ENCODE peak calls at places on chromosomes 3 and 15, in nine cellular contexts. One of them, this sample, is unnamed.

GRCh38 chr3:44045476-44046275 is 196.0 kb upstream of the TOPAZ1 start:
- DNase-seq in glutamatergic neuron: no peak
- DNase-seq in cardiac fibroblast: peak; percentile 38
- DNase-seq in MCF 10A: no peak
- DNase-seq in AG04450: no peak
- DNase-seq in mammary epithelial cell: peak; percentile 41
- DNase-seq in type B pancreatic cell: no peak
- DNase-seq in right lobe of liver: no peak
- DNase-seq in fibroblast of mammary gland: no peak
- DNase-seq in this sample: no peak

GRCh38 chr3:29186131-29186599 is 94.7 kb upstream of the RBMS3 start:
- DNase-seq in mammary epithelial cell: peak; percentile 87
- DNase-seq in MCF 10A: peak; percentile 28
- DNase-seq in fibroblast of mammary gland: peak; percentile 98
- DNase-seq in AG04450: peak; percentile 85
- DNase-seq in cardiac fibroblast: peak; percentile 93
- DNase-seq in right lobe of liver: no peak
- DNase-seq in type B pancreatic cell: no peak
- DNase-seq in glutamatergic neuron: no peak
- DNase-seq in this sample: peak; percentile 88

GRCh38 chr3:188817103-188817919 is 354.5 kb upstream of the TPRG1 start:
- DNase-seq in type B pancreatic cell: no peak
- DNase-seq in fibroblast of mammary gland: no peak
- DNase-seq in glutamatergic neuron: no peak
- DNase-seq in mammary epithelial cell: peak; percentile 49
- DNase-seq in AG04450: no peak
- DNase-seq in cardiac fibroblast: no peak
- DNase-seq in MCF 10A: no peak
- DNase-seq in right lobe of liver: no peak
- DNase-seq in this sample: no peak

GRCh38 chr3:172042136-172042535 is 2.8 kb downstream of the FNDC3B start:
- DNase-seq in type B pancreatic cell: no peak
- DNase-seq in AG04450: no peak
- DNase-seq in fibroblast of mammary gland: peak; percentile 49
- DNase-seq in glutamatergic neuron: no peak
- DNase-seq in MCF 10A: peak; percentile 27
- DNase-seq in mammary epithelial cell: peak; percentile 39
- DNase-seq in cardiac fibroblast: peak; percentile 61
- DNase-seq in right lobe of liver: no peak
- DNase-seq in this sample: peak; percentile 52

GRCh38 chr15:52551762-52552161 is 17.1 kb downstream of the ARPP19 start:
- DNase-seq in glutamatergic neuron: no peak
- DNase-seq in fibroblast of mammary gland: no peak
- DNase-seq in AG04450: no peak
- DNase-seq in mammary epithelial cell: no peak
- DNase-seq in cardiac fibroblast: no peak
- DNase-seq in type B pancreatic cell: no peak
- DNase-seq in right lobe of liver: no peak
- DNase-seq in MCF 10A: no peak
- DNase-seq in this sample: no peak

GRCh38 chr15:92930776-92931175 is 30.7 kb downstream of the CHD2 start:
- DNase-seq in MCF 10A: peak; percentile 34
- DNase-seq in fibroblast of mammary gland: peak; percentile 80
- DNase-seq in type B pancreatic cell: no peak
- DNase-seq in cardiac fibroblast: peak; percentile 62
- DNase-seq in AG04450: peak; percentile 71
- DNase-seq in mammary epithelial cell: peak; percentile 69
- DNase-seq in glutamatergic neuron: no peak
- DNase-seq in right lobe of liver: no peak
- DNase-seq in this sample: peak; percentile 51

GRCh38 chr3:185978516-185978915 is 40.7 kb upstream of the TRA2B start:
- DNase-seq in MCF 10A: no peak
- DNase-seq in mammary epithelial cell: no peak
- DNase-seq in type B pancreatic cell: no peak
- DNase-seq in fibroblast of mammary gland: no peak
- DNase-seq in AG04450: no peak
- DNase-seq in cardiac fibroblast: no peak
- DNase-seq in glutamatergic neuron: no peak
- DNase-seq in right lobe of liver: no peak
- DNase-seq in this sample: no peak

GRCh38 chr15:77702211-77702957 is 69.7 kb upstream of the LINGO1 start:
- DNase-seq in glutamatergic neuron: no peak
- DNase-seq in fibroblast of mammary gland: peak; percentile 8
- DNase-seq in mammary epithelial cell: peak; percentile 21
- DNase-seq in right lobe of liver: no peak
- DNase-seq in cardiac fibroblast: peak; percentile 29
- DNase-seq in AG04450: no peak
- DNase-seq in MCF 10A: peak; percentile 48
- DNase-seq in type B pancreatic cell: no peak
- DNase-seq in this sample: peak; percentile 39

GRCh38 chr15:83380682-83381081 is 66.5 kb upstream of the SH3GL3 start:
- DNase-seq in glutamatergic neuron: peak; percentile 47
- DNase-seq in fibroblast of mammary gland: peak; percentile 41
- DNase-seq in AG04450: no peak
- DNase-seq in right lobe of liver: peak; percentile 68
- DNase-seq in cardiac fibroblast: peak; percentile 46
- DNase-seq in mammary epithelial cell: peak; percentile 84
- DNase-seq in MCF 10A: peak; percentile 79
- DNase-seq in type B pancreatic cell: no peak
- DNase-seq in this sample: peak; percentile 45

GRCh38 chr3:175620093-175620492 is 761.0 kb downstream of the NAALADL2 start:
- DNase-seq in type B pancreatic cell: no peak
- DNase-seq in fibroblast of mammary gland: no peak
- DNase-seq in MCF 10A: no peak
- DNase-seq in cardiac fibroblast: no peak
- DNase-seq in right lobe of liver: no peak
- DNase-seq in glutamatergic neuron: no peak
- DNase-seq in AG04450: no peak
- DNase-seq in mammary epithelial cell: no peak
- DNase-seq in this sample: no peak

GRCh38 chr3:108391917-108392585 is 95.7 kb downstream of the HHLA2 start:
- DNase-seq in MCF 10A: peak; percentile 75
- DNase-seq in glutamatergic neuron: no peak
- DNase-seq in cardiac fibroblast: peak; percentile 50
- DNase-seq in fibroblast of mammary gland: peak; percentile 73
- DNase-seq in mammary epithelial cell: peak; percentile 9
- DNase-seq in right lobe of liver: no peak
- DNase-seq in AG04450: no peak
- DNase-seq in type B pancreatic cell: no peak
- DNase-seq in this sample: peak; percentile 54

GRCh38 chr3:72101538-72101937 is 316.6 kb upstream of the PROK2 start:
- DNase-seq in mammary epithelial cell: no peak
- DNase-seq in fibroblast of mammary gland: no peak
- DNase-seq in glutamatergic neuron: no peak
- DNase-seq in type B pancreatic cell: no peak
- DNase-seq in AG04450: no peak
- DNase-seq in right lobe of liver: no peak
- DNase-seq in cardiac fibroblast: no peak
- DNase-seq in MCF 10A: no peak
- DNase-seq in this sample: no peak

GRCh38 chr15:57297163-57297593 is 79.1 kb upstream of the CGNL1 start:
- DNase-seq in cardiac fibroblast: no peak
- DNase-seq in AG04450: no peak
- DNase-seq in MCF 10A: no peak
- DNase-seq in type B pancreatic cell: no peak
- DNase-seq in right lobe of liver: no peak
- DNase-seq in mammary epithelial cell: no peak
- DNase-seq in glutamatergic neuron: no peak
- DNase-seq in fibroblast of mammary gland: no peak
- DNase-seq in this sample: no peak

GRCh38 chr3:138653567-138653966 is 45.0 kb downstream of the FAIM start:
- DNase-seq in AG04450: no peak
- DNase-seq in fibroblast of mammary gland: no peak
- DNase-seq in right lobe of liver: no peak
- DNase-seq in type B pancreatic cell: no peak
- DNase-seq in cardiac fibroblast: no peak
- DNase-seq in MCF 10A: no peak
- DNase-seq in mammary epithelial cell: no peak
- DNase-seq in glutamatergic neuron: no peak
- DNase-seq in this sample: no peak

GRCh38 chr15:100667405-100668320 is 65.3 kb downstream of the ASB7 start:
- DNase-seq in mammary epithelial cell: no peak
- DNase-seq in type B pancreatic cell: no peak
- DNase-seq in fibroblast of mammary gland: peak; percentile 40
- DNase-seq in cardiac fibroblast: peak; percentile 17
- DNase-seq in MCF 10A: no peak
- DNase-seq in AG04450: peak; percentile 68
- DNase-seq in glutamatergic neuron: no peak
- DNase-seq in right lobe of liver: no peak
- DNase-seq in this sample: no peak

GRCh38 chr3:51338632-51339031 is 46.5 kb upstream of the MANF start:
- DNase-seq in cardiac fibroblast: no peak
- DNase-seq in type B pancreatic cell: no peak
- DNase-seq in right lobe of liver: no peak
- DNase-seq in mammary epithelial cell: no peak
- DNase-seq in MCF 10A: peak; percentile 27
- DNase-seq in AG04450: no peak
- DNase-seq in glutamatergic neuron: no peak
- DNase-seq in fibroblast of mammary gland: no peak
- DNase-seq in this sample: no peak

GRCh38 chr3:127702151-127702578 is 29.4 kb downstream of the ABTB1 start:
- DNase-seq in cardiac fibroblast: no peak
- DNase-seq in mammary epithelial cell: no peak
- DNase-seq in fibroblast of mammary gland: no peak
- DNase-seq in type B pancreatic cell: no peak
- DNase-seq in MCF 10A: no peak
- DNase-seq in glutamatergic neuron: no peak
- DNase-seq in AG04450: no peak
- DNase-seq in right lobe of liver: peak; percentile 91
- DNase-seq in this sample: no peak

GRCh38 chr15:32668942-32669341 is 27.4 kb downstream of the SCG5 start:
- DNase-seq in fibroblast of mammary gland: peak; percentile 29
- DNase-seq in mammary epithelial cell: no peak
- DNase-seq in type B pancreatic cell: no peak
- DNase-seq in glutamatergic neuron: no peak
- DNase-seq in cardiac fibroblast: no peak
- DNase-seq in MCF 10A: no peak
- DNase-seq in right lobe of liver: no peak
- DNase-seq in AG04450: no peak
- DNase-seq in this sample: no peak

GRCh38 chr3:94291686-94292085 is 228.8 kb downstream of the NSUN3 start:
- DNase-seq in fibroblast of mammary gland: no peak
- DNase-seq in cardiac fibroblast: no peak
- DNase-seq in right lobe of liver: no peak
- DNase-seq in glutamatergic neuron: no peak
- DNase-seq in AG04450: no peak
- DNase-seq in MCF 10A: no peak
- DNase-seq in type B pancreatic cell: no peak
- DNase-seq in mammary epithelial cell: no peak
- DNase-seq in this sample: no peak

GRCh38 chr3:94285874-94286273 is 223.0 kb downstream of the NSUN3 start:
- DNase-seq in AG04450: no peak
- DNase-seq in type B pancreatic cell: no peak
- DNase-seq in cardiac fibroblast: peak; percentile 38
- DNase-seq in glutamatergic neuron: no peak
- DNase-seq in mammary epithelial cell: peak; percentile 5
- DNase-seq in right lobe of liver: no peak
- DNase-seq in fibroblast of mammary gland: peak; percentile 15
- DNase-seq in MCF 10A: peak; percentile 42
- DNase-seq in this sample: peak; percentile 15
- TF ChIP-seq CTCF in AG04450: peak; percentile 16
- TF ChIP-seq CTCF in type B pancreatic cell: peak; percentile 60
- TF ChIP-seq CTCF in cardiac fibroblast: peak; percentile 8
- TF ChIP-seq CTCF in glutamatergic neuron: peak; percentile 14
- TF ChIP-seq CTCF in mammary epithelial cell: peak; percentile 39
- TF ChIP-seq CTCF in right lobe of liver: no peak
- TF ChIP-seq CTCF in fibroblast of mammary gland: peak; percentile 23
- TF ChIP-seq CTCF in MCF 10A: peak; percentile 42
- TF ChIP-seq CTCF in this sample: no peak

DNA sequence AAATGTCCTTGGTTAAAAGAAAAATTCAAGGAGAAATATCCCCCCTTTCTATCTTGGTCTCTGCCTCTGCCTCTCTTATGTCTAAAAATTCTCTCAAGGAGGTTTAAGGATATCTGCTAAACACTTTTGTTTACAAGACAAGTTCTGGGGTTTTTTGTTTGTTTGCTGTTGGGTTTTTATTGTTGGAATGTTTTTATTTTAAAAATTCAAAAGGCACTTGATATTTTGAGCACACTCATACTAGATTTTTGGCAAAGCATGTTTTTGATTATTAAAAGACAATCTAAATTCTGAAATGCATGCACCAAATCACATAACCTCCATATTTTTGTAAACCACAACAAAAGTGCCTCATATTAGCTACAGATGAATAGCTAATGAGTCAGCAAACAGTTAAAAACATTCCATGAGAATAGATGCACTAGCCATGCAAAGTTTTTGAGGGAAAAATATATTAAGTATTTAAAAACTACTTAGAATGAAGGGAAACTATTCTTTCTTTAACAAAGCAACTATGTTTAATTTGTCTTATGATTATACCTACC is 84.6 kb downstream of the ZBTB20 start:
- DNase-seq in cardiac fibroblast: peak; percentile 75
- DNase-seq in type B pancreatic cell: no peak
- DNase-seq in AG04450: no peak
- DNase-seq in glutamatergic neuron: no peak
- DNase-seq in fibroblast of mammary gland: peak; percentile 64
- DNase-seq in mammary epithelial cell: peak; percentile 16
- DNase-seq in right lobe of liver: no peak
- DNase-seq in MCF 10A: no peak
- DNase-seq in this sample: peak; percentile 40
- TF ChIP-seq CTCF in cardiac fibroblast: no peak
- TF ChIP-seq CTCF in type B pancreatic cell: no peak
- TF ChIP-seq CTCF in AG04450: no peak
- TF ChIP-seq CTCF in glutamatergic neuron: no peak
- TF ChIP-seq CTCF in fibroblast of mammary gland: no peak
- TF ChIP-seq CTCF in mammary epithelial cell: no peak
- TF ChIP-seq CTCF in right lobe of liver: no peak
- TF ChIP-seq CTCF in MCF 10A: no peak
- TF ChIP-seq CTCF in this sample: no peak

DNA sequence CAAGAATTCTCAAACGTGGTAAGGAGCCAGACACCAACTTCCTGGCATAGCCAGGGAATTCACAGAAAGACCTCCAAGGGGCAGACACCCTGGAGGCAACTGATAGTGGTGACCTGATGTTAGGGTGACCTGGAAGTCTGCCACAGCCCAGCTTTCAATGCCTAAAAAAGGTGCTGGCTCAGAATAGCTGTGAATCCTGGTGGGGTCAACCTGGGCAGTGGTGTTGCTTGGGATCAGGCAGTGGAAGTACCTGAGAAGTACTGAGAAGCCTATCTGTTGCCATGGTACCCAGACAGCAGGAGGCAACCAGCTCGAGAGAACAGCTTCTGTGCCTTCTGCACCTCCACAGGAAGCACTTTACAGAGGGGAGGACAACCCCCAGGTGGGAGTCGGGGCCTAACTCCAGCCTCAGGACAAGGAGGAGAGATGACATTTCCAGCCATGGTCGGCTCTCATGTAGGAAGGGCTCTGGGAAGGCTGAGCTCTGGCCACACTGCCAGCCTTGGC is 55.4 kb upstream of the LARS2 start:
- DNase-seq in type B pancreatic cell: no peak
- DNase-seq in glutamatergic neuron: no peak
- DNase-seq in mammary epithelial cell: no peak
- DNase-seq in cardiac fibroblast: no peak
- DNase-seq in AG04450: no peak
- DNase-seq in fibroblast of mammary gland: no peak
- DNase-seq in MCF 10A: no peak
- DNase-seq in right lobe of liver: no peak
- DNase-seq in this sample: no peak
- TF ChIP-seq CTCF in type B pancreatic cell: no peak
- TF ChIP-seq CTCF in glutamatergic neuron: no peak
- TF ChIP-seq CTCF in mammary epithelial cell: no peak
- TF ChIP-seq CTCF in cardiac fibroblast: no peak
- TF ChIP-seq CTCF in AG04450: no peak
- TF ChIP-seq CTCF in fibroblast of mammary gland: no peak
- TF ChIP-seq CTCF in MCF 10A: no peak
- TF ChIP-seq CTCF in right lobe of liver: no peak
- TF ChIP-seq CTCF in this sample: no peak

GRCh38 chr3:104987859-104988258 is 378.9 kb upstream of the ALCAM start:
- DNase-seq in MCF 10A: no peak
- DNase-seq in right lobe of liver: no peak
- DNase-seq in type B pancreatic cell: no peak
- DNase-seq in cardiac fibroblast: peak; percentile 16
- DNase-seq in glutamatergic neuron: no peak
- DNase-seq in AG04450: no peak
- DNase-seq in fibroblast of mammary gland: peak; percentile 8
- DNase-seq in mammary epithelial cell: no peak
- DNase-seq in this sample: peak; percentile 7
- TF ChIP-seq CTCF in MCF 10A: peak; percentile 3
- TF ChIP-seq CTCF in right lobe of liver: no peak
- TF ChIP-seq CTCF in type B pancreatic cell: peak; percentile 38
- TF ChIP-seq CTCF in cardiac fibroblast: no peak
- TF ChIP-seq CTCF in glutamatergic neuron: no peak
- TF ChIP-seq CTCF in AG04450: no peak
- TF ChIP-seq CTCF in fibroblast of mammary gland: no peak
- TF ChIP-seq CTCF in mammary epithelial cell: peak; percentile 10
- TF ChIP-seq CTCF in this sample: no peak

This sample was measured in fibroblast of pulmonary artery.